ENCODE peak calls at places on chromosomes 11 and 22, in six cellular contexts. A is neural progenitor cell; F is iPS DF 6.9; X is A549; B is lung; U is CD8-positive, alpha-beta T cell. J is an unnamed sample.
A peak's percentile ranks its signal among the peaks of the same experiment; 100 is the strongest.

GRCh38 chr11:41404109-41404508 is 55.3 kb downstream of the LRRC4C start:
- DNase-seq in A (no peak), F (no peak), X (no peak), B (no peak), U (no peak), J (no peak)

GRCh38 chr11:94933225-94934130 is 39.9 kb downstream of the CWC15 start:
- DNase-seq in A (no peak), F (no peak), X (no peak), B (no peak), U (no peak), J (no peak)

GRCh38 chr11:130124096-130124495 is 35.5 kb upstream of the ST14 start:
- DNase-seq in A (no peak), F (no peak), X (peak; percentile 70), B (peak; percentile 90), U (no peak), J (no peak)

GRCh38 chr11:69094111-69094914 is 45.6 kb downstream of the TPCN2 start:
- DNase-seq in A (peak; percentile 44), F (no peak), X (no peak), B (no peak), U (no peak), J (no peak)

GRCh38 chr22:41963453-41964105 is 5.7 kb upstream of the SEPTIN3 start:
- DNase-seq in A (peak; percentile 65), F (no peak), X (no peak), B (peak; percentile 73), U (no peak), J (no peak)

GRCh38 chr11:107804219-107804618 is 54.4 kb downstream of the SLC35F2 start:
- DNase-seq in A (no peak), F (no peak), X (no peak), B (no peak), U (no peak), J (no peak)

GRCh38 chr11:79498681-79499080 is 57.9 kb upstream of the TENM4 start:
- DNase-seq in A (no peak), F (no peak), X (no peak), B (no peak), U (no peak), J (no peak)

GRCh38 chr11:38835986-38836385 is 2237.9 kb upstream of the RAG2 start:
- DNase-seq in A (peak; percentile 11), F (no peak), X (no peak), B (no peak), U (no peak), J (no peak)

GRCh38 chr11:120255519-120255866 is 15.6 kb downstream of the POU2F3 start:
- DNase-seq in A (peak; percentile 73), F (no peak), X (no peak), B (no peak), U (no peak), J (no peak)

GRCh38 chr22:24542641-24543040 is 12.3 kb downstream of the GUCD1 start:
- DNase-seq in A (no peak), F (no peak), X (no peak), B (peak; percentile 59), U (no peak), J (no peak)

GRCh38 chr11:57574061-57574460 is 6.6 kb upstream of the UBE2L6 start:
- DNase-seq in A (no peak), F (no peak), X (no peak), B (no peak), U (no peak), J (no peak)

GRCh38 chr22:30325065-30325720 is 1.5 kb downstream of the TBC1D10A start:
- DNase-seq in A (peak; percentile 50), F (no peak), X (peak; percentile 54), B (peak; percentile 45), U (no peak), J (no peak)

GRCh38 chr11:69207165-69207889 is 51.6 kb downstream of the SMIM38 start:
- DNase-seq in A (no peak), F (no peak), X (no peak), B (peak; percentile 75), U (no peak), J (no peak)

GRCh38 chr22:23233746-23234408 is 53.6 kb downstream of the BCR start:
- DNase-seq in A (no peak), F (no peak), X (no peak), B (no peak), U (no peak), J (no peak)

GRCh38 chr11:63882555-63883242 is 34.3 kb downstream of the RCOR2 start:
- DNase-seq in A (peak; percentile 52), F (no peak), X (no peak), B (peak; percentile 44), U (no peak), J (no peak)

GRCh38 chr11:64016512-64016911 is 19.2 kb upstream of the FLRT1 start:
- DNase-seq in A (no peak), F (no peak), X (no peak), B (no peak), U (no peak), J (no peak)

GRCh38 chr11:20158597-20159257 is 1.5 kb downstream of the DBX1 start:
- DNase-seq in A (peak; percentile 95), F (no peak), X (peak; percentile 28), B (peak; percentile 59), U (no peak), J (no peak)

GRCh38 chr11:1922411-1923113 is 3.1 kb downstream of the TNNT3 start:
- DNase-seq in A (peak; percentile 1), F (no peak), X (no peak), B (no peak), U (no peak), J (no peak)

GRCh38 chr11:1920128-1920908 is 815 bp downstream of the TNNT3 start:
- DNase-seq in A (peak; percentile 1), F (no peak), X (no peak), B (no peak), U (no peak), J (no peak)

GRCh38 chr11:1921576-1922141 is 2.2 kb downstream of the TNNT3 start:
- DNase-seq in A (peak; percentile 9), F (no peak), X (no peak), B (no peak), U (no peak), J (no peak)

GRCh38 chr11:1919428-1920127 is at the start of gene TNNT3:
- DNase-seq in A (peak; percentile 22), F (no peak), X (no peak), B (no peak), U (no peak), J (no peak)

DNA sequence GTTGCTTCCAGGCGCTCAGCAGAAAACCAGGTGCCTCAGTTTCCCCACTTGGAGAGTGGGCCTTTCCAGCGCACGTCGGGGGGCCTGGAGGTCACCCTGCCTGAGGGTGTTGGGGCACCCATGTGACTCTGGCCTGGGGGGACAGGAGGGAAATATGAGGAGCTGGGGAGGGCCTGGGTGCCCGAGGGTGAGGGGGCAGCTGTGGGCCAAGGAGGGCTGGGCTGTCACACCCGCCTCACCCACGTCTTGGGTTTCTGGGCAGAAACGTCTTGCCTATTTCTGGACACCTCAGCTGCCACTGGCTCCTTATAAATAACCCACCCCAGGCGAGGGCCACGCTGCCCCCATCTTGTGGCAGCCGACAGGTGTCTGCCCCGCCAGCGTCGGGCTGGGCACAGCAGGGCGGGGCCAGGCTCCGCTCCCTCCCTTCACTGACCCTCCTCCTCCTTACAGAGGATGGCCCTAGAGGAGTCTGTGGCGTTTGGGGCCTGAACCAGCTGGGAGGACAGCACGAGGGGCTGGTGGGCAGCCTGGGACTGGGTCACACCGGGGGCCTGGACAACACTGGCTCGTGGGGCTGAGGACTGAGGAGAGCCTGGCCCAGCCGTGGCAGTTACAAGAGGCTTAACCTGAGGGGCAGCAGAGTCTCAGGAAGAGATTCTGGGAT is 1.5 kb downstream of the TNNT3 start:
- DNase-seq in A (peak; percentile 11), F (no peak), X (no peak), B (no peak), U (no peak), J (no peak)
- H3K4me1 ChIP-seq in A (no peaks in the 10 kb centered on the region), F (peaks cover 3% of the 10 kb centered on the region), X (no peaks in the 10 kb centered on the region), B (no peaks in the 10 kb centered on the region), U (peaks cover 11% of the 10 kb centered on the region), J (no peaks in the 10 kb centered on the region)

GRCh38 chr22:44047891-44048301 is 23.8 kb downstream of the PARVB start:
- DNase-seq in A (no peak), F (no peak), X (no peak), B (no peak), U (no peak), J (no peak)
- H3K4me3 ChIP-seq in A (no peak overlapping the region), F (no peak overlapping the region), X (no peak overlapping the region), B (no peak overlapping the region), U (no peak overlapping the region), J (no peak overlapping the region)

GRCh38 chr22:17853066-17853465 is 78.8 kb upstream of the BID start:
- DNase-seq in A (no peak), F (no peak), X (no peak), B (no peak), U (no peak), J (no peak)
- H3K4me1 ChIP-seq in A (peaks cover 13% of the 10 kb centered on the region), F (no peaks in the 10 kb centered on the region), X (no peaks in the 10 kb centered on the region), B (no peaks in the 10 kb centered on the region), U (no peaks in the 10 kb centered on the region), J (no peaks in the 10 kb centered on the region)

GRCh38 chr11:47186937-47187681 is 875 bp upstream of the PACSIN3 start:
- DNase-seq in A (peak; percentile 76), F (peak; percentile 48), X (peak; percentile 75), B (no peak), U (peak; percentile 58), J (no peak)

GRCh38 chr11:47187723-47188122 is 1.5 kb upstream of the PACSIN3 start:
- DNase-seq in A (no peak), F (no peak), X (no peak), B (no peak), U (no peak), J (no peak)

GRCh38 chr11:47184711-47185304 is 1.4 kb downstream of the PACSIN3 start:
- DNase-seq in A (peak; percentile 29), F (no peak), X (no peak), B (no peak), U (no peak), J (no peak)

GRCh38 chr11:47185305-47186075 is 744 bp downstream of the PACSIN3 start:
- DNase-seq in A (peak; percentile 84), F (no peak), X (peak; percentile 46), B (peak; percentile 74), U (no peak), J (no peak)

GRCh38 chr11:47186076-47186936 is at the start of gene PACSIN3:
- DNase-seq in A (peak; percentile 75), F (no peak), X (peak; percentile 58), B (no peak), U (peak; percentile 53), J (peak; percentile 40)
- H3K4me3 ChIP-seq in A (peak within 1 kb of the TSS; percentile 64), F (peak within 1 kb of the TSS; percentile 49), X (peak within 1 kb of the TSS; percentile 72), B (peak within 1 kb of the TSS; percentile 70), U (peak within 1 kb of the TSS; percentile 42), J (peak within 1 kb of the TSS; percentile 58)